ENCODE peak calls at places on chromosomes 1 and 21, in nine cellular contexts. Y is GM23248; Q is ovary; T is heart right ventricle; L is OCI-LY7; O is lung; G is cardiac muscle cell; V is GM23338; P is CD8-positive, alpha-beta memory T cell. M is an unnamed sample.

GRCh38 chr21:44742418-44743153 is 31.2 kb upstream of the TSPEAR start:
- DNase-seq in V (no peak), Q (no peak), P (no peak), Y (peak; percentile 28), L (peak; percentile 10), O (no peak), T (no peak), G (peak; percentile 30), M (no peak)

GRCh38 chr1:8161546-8162110 is 135.5 kb upstream of the ERRFI1 start:
- DNase-seq in T (no peak), P (no peak), G (no peak), Y (no peak), V (no peak), O (no peak), L (no peak), Q (no peak), M (no peak)

GRCh38 chr1:118097622-118098348 is 87.2 kb downstream of the SPAG17 start:
- DNase-seq in L (no peak), T (no peak), O (no peak), G (no peak), Q (no peak), P (no peak), Y (no peak), V (no peak), M (no peak)

GRCh38 chr1:28877132-28877781 is 37.1 kb upstream of the EPB41 start:
- DNase-seq in O (peak; percentile 81), Q (peak; percentile 78), G (peak; percentile 78), Y (peak; percentile 80), V (peak; percentile 91), L (peak; percentile 84), T (peak; percentile 73), P (peak; percentile 68), M (peak; percentile 87)

GRCh38 chr1:161047436-161048420 is 2.0 kb upstream of the USF1 start:
- DNase-seq in O (no peak), T (no peak), G (no peak), L (no peak), Q (no peak), V (no peak), Y (no peak), P (no peak), M (no peak)

GRCh38 chr1:224640587-224640986 is 24.5 kb downstream of the CNIH3 start:
- DNase-seq in P (no peak), Q (no peak), Y (no peak), V (no peak), O (no peak), T (no peak), G (no peak), L (no peak), M (no peak)

GRCh38 chr1:160489513-160490261 is 33.4 kb downstream of the SLAMF6 start:
- DNase-seq in P (no peak), Y (no peak), O (no peak), L (peak; percentile 52), Q (no peak), T (no peak), V (no peak), G (no peak), M (no peak)

GRCh38 chr1:29096255-29096896 is 27.3 kb downstream of the TMEM200B start:
- DNase-seq in L (no peak), G (no peak), T (no peak), O (no peak), Y (no peak), P (no peak), V (no peak), Q (no peak), M (no peak)

GRCh38 chr1:115262886-115263285 is 75.2 kb downstream of the NGF start:
- DNase-seq in O (no peak), Q (no peak), L (no peak), Y (no peak), P (no peak), T (no peak), V (no peak), G (peak; percentile 60), M (no peak)

GRCh38 chr1:174998569-174999215 is 1.1 kb upstream of the CACYBP start:
- DNase-seq in O (peak; percentile 36), P (peak; percentile 4), L (peak; percentile 89), T (peak; percentile 41), Q (peak; percentile 56), V (peak; percentile 84), G (peak; percentile 62), Y (peak; percentile 71), M (peak; percentile 40)

GRCh38 chr1:22788298-22788697 is 77.7 kb downstream of the EPHB2 start:
- DNase-seq in Y (no peak), V (no peak), G (no peak), Q (no peak), L (no peak), P (no peak), O (no peak), T (no peak), M (no peak)

GRCh38 chr21:42199488-42200463 is 19.2 kb upstream of the ABCG1 start:
- DNase-seq in P (no peak), Q (no peak), V (no peak), G (peak; percentile 85), Y (peak; percentile 85), T (no peak), L (peak; percentile 79), O (no peak), M (no peak)

GRCh38 chr1:18928406-18928805 is 26.1 kb upstream of the ALDH4A1 start:
- DNase-seq in Q (no peak), G (no peak), V (no peak), O (no peak), T (no peak), P (no peak), Y (no peak), L (no peak), M (no peak)
- H3K4me3 ChIP-seq in Q (no peak overlapping the region), G (no peak overlapping the region), V (no peak overlapping the region), O (no peak overlapping the region), T (no peak overlapping the region), P (peak overlapping the region; percentile 67), Y (no peak overlapping the region), L (no peak overlapping the region), M (no peak overlapping the region)

DNA sequence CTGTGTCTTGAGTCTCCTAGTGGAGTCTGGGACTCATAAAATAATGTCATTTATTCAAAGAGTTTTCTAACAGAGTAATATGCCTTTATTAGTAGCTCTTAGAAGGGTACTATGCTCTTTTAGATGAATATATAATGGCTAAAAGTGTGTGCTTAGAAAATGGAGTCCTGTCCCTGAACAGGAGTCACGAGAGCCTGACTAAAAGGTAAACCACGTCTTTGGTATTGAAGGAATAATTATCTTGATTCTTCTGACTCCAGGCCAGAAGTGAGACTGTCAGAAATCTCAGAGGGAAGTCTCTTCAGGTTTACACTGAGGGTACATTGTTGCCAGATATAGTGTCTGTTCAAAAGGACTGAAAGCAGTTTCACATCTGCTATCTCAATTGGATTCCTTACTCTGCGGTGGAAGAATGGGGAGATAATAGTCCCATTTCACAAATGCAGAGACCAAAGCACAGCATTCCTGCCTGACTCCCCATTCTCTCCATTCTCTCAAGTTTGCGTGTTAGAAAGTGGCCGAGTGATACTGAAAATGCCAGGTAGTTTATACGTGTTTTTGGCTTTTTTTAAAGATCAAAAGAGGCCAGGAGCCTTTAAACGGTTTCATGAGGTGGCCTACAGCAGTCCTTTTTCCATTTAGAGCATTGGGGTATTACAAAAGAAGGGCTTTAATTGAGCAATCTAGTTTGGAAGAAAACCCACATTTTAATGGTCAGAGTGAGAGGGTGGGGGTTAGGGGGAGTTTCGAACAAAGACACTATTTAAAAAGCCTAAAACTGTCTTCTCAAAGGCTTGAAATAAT is 176.6 kb downstream of the VPS13D start:
- DNase-seq in V (peak; percentile 6), P (no peak), Q (no peak), G (peak; percentile 90), L (no peak), T (no peak), O (no peak), Y (peak; percentile 45), M (no peak)
- H3K27ac ChIP-seq in V (no peak overlapping the region), P (no peak overlapping the region), Q (no peak overlapping the region), G (peak overlapping the region; percentile 91), L (no peak overlapping the region), T (no peak overlapping the region), O (no peak overlapping the region), Y (peak overlapping the region; percentile 65), M (peak overlapping the region; percentile 42)

GRCh38 chr1:39105841-39106765 is 80.0 kb downstream of the NDUFS5 start:
- DNase-seq in Y (peak; percentile 67), G (peak; percentile 65), L (no peak), P (peak; percentile 17), T (peak; percentile 59), V (peak; percentile 62), Q (peak; percentile 79), O (peak; percentile 60), M (peak; percentile 60)
- H3K4me1 ChIP-seq in Y (peaks cover 58% of the 10 kb centered on the region), G (peaks cover 32% of the 10 kb centered on the region), L (peaks cover 33% of the 10 kb centered on the region), P (peaks cover 25% of the 10 kb centered on the region), T (peaks cover 73% of the 10 kb centered on the region), V (peaks cover 42% of the 10 kb centered on the region), Q (peaks cover 17% of the 10 kb centered on the region), O (peaks cover 6% of the 10 kb centered on the region), M (peaks cover 78% of the 10 kb centered on the region)

GRCh38 chr21:38242036-38242435 is 14.8 kb upstream of the KCNJ15 start:
- DNase-seq in V (no peak), P (no peak), T (no peak), Y (peak; percentile 25), L (no peak), G (no peak), Q (no peak), O (no peak), M (no peak)

GRCh38 chr21:38244407-38244787 is 12.4 kb upstream of the KCNJ15 start:
- DNase-seq in V (no peak), Y (peak; percentile 8), P (no peak), L (no peak), Q (no peak), T (no peak), O (no peak), G (no peak), M (no peak)

GRCh38 chr21:38247738-38248509 is 8.9 kb upstream of the KCNJ15 start:
- DNase-seq in P (no peak), Y (no peak), L (no peak), Q (no peak), V (no peak), O (no peak), G (no peak), T (no peak), M (no peak)

GRCh38 chr21:38243732-38244406 is 12.9 kb upstream of the KCNJ15 start:
- DNase-seq in Q (no peak), T (no peak), G (no peak), L (no peak), O (no peak), Y (no peak), V (no peak), P (no peak), M (no peak)

DNA sequence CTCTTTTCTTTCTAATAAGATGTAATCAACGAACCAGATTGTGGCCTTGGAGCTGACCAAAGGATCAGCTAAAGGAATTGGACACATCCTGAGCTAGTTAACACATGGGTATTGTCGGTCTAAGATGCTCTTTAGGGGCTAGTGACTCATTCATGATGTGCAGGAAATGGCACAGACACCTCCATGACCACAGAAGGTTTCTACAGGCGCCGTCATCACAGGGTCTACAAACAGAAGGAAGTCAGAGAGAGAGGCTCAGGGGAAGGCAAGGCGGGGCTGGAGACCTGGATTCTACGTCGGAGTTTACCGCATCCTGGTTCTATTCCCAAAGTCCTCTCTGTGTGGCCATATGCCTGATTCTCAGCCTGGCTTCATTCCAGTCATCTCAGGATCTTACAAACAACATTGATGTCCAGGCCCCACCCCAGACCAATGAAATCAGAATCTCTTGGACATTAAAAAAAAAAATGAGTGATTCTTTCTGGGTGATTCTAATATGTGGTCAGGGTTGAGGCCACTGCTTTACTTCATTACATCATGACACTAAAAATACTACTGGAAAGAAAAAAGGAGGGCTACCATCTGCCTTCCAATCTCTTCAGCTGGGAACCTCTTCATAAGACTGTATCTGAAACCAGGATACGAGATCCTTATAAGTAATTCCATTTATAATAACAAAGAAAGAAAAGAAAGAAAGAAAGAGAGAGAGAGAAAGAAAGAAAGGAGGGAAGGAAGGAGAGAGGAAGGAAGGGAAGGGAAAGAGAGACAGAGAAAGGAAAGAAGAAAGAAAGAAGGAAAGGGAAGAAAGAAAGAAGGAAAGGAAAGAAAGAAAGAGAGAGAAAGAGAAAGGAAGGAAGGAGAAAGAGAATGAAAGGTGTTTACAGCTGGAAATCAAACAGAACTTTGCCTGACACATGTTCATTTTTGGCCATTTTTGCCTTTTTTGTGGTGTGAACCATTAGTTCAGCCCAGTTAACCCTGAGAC is 11.6 kb upstream of the KCNJ15 start:
- DNase-seq in V (no peak), L (no peak), Q (no peak), T (no peak), G (peak; percentile 93), P (peak; percentile 1), Y (peak; percentile 98), O (no peak), M (no peak)
- H3K4me3 ChIP-seq in V (no peak overlapping the region), L (no peak overlapping the region), Q (no peak overlapping the region), T (no peak overlapping the region), G (no peak overlapping the region), P (no peak overlapping the region), Y (peak overlapping the region; percentile 4), O (no peak overlapping the region), M (no peak overlapping the region)

M was measured in stomach.